ENCODE peak calls at places on chromosomes 13 and 19, in seven cellular contexts. One of them, this sample, is unnamed.

GRCh38 chr19:42512743-42513304 is 15.5 kb downstream of the CEACAM1 start:
- DNase-seq in Peyer's patch: peak; percentile 40
- DNase-seq in pancreas: no peak
- DNase-seq in fibroblast of lung: no peak
- DNase-seq in thoracic aorta: no peak
- DNase-seq in colonic mucosa: no peak
- DNase-seq in upper lobe of right lung: no peak
- DNase-seq in this sample: no peak

GRCh38 chr13:45713721-45714120 is 11.6 kb downstream of the CBY2 start:
- DNase-seq in Peyer's patch: no peak
- DNase-seq in thoracic aorta: no peak
- DNase-seq in upper lobe of right lung: no peak
- DNase-seq in pancreas: no peak
- DNase-seq in fibroblast of lung: no peak
- DNase-seq in colonic mucosa: no peak
- DNase-seq in this sample: no peak

GRCh38 chr13:99388334-99388923 is 81.2 kb upstream of the GPR183 start:
- DNase-seq in pancreas: no peak
- DNase-seq in fibroblast of lung: no peak
- DNase-seq in colonic mucosa: peak; percentile 6
- DNase-seq in thoracic aorta: no peak
- DNase-seq in Peyer's patch: peak; percentile 13
- DNase-seq in upper lobe of right lung: no peak
- DNase-seq in this sample: no peak

GRCh38 chr19:5782322-5782721 is 2.2 kb downstream of the PRR22 start:
- DNase-seq in upper lobe of right lung: no peak
- DNase-seq in colonic mucosa: no peak
- DNase-seq in fibroblast of lung: no peak
- DNase-seq in pancreas: no peak
- DNase-seq in Peyer's patch: no peak
- DNase-seq in thoracic aorta: no peak
- DNase-seq in this sample: no peak

GRCh38 chr19:8877854-8878705 is 45.9 kb downstream of the MBD3L1 start:
- DNase-seq in colonic mucosa: no peak
- DNase-seq in Peyer's patch: no peak
- DNase-seq in upper lobe of right lung: no peak
- DNase-seq in fibroblast of lung: no peak
- DNase-seq in thoracic aorta: no peak
- DNase-seq in pancreas: no peak
- DNase-seq in this sample: no peak

GRCh38 chr13:110648155-110648819 is 32.9 kb downstream of the NAXD start:
- DNase-seq in pancreas: no peak
- DNase-seq in colonic mucosa: peak; percentile 11
- DNase-seq in fibroblast of lung: no peak
- DNase-seq in thoracic aorta: no peak
- DNase-seq in upper lobe of right lung: no peak
- DNase-seq in Peyer's patch: no peak
- DNase-seq in this sample: no peak

GRCh38 chr19:1967087-1967608 is 26.2 kb downstream of the CSNK1G2 start:
- DNase-seq in Peyer's patch: no peak
- DNase-seq in pancreas: no peak
- DNase-seq in upper lobe of right lung: no peak
- DNase-seq in thoracic aorta: no peak
- DNase-seq in fibroblast of lung: no peak
- DNase-seq in colonic mucosa: no peak
- DNase-seq in this sample: no peak

GRCh38 chr19:48121066-48121465 is 10.4 kb upstream of the PLA2G4C start:
- DNase-seq in thoracic aorta: no peak
- DNase-seq in colonic mucosa: no peak
- DNase-seq in fibroblast of lung: no peak
- DNase-seq in pancreas: no peak
- DNase-seq in Peyer's patch: no peak
- DNase-seq in upper lobe of right lung: no peak
- DNase-seq in this sample: no peak

DNA sequence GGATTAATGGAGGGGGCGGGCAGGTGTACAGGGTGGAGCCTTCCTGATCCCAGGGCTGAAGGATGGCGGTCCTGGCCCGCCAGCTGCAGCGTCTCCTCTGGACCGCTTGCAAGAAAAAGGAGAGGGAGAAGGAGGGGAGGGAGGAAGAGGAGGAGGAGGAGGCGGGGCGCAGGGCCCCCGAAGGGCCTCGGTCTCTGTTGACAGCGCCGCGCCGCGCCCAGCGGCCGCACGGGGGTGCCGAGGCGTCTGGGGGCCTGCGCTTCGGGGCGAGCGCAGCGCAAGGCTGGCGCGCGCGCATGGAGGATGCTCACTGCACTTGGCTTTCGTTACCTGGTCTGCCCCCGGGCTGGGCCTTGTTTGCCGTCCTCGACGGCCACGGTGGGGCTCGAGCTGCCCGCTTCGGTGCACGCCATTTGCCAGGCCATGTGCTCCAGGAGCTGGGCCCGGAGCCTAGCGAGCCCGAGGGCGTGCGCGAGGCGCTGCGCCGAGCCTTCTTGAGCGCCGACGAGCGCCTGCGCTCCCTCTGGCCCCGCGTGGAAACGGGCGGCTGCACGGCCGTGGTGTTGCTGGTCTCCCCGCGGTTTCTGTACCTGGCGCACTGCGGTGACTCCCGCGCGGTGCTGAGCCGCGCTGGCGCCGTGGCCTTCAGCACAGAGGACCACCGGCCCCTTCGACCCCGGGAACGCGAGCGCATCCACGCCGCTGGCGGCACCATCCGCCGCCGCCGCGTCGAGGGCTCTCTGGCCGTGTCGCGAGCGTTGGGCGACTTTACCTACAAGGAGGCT is at the start of gene PPM1N:
- DNase-seq in fibroblast of lung: no peak
- DNase-seq in thoracic aorta: no peak
- DNase-seq in Peyer's patch: peak; percentile 63
- DNase-seq in colonic mucosa: peak; percentile 47
- DNase-seq in upper lobe of right lung: peak; percentile 72
- DNase-seq in pancreas: peak; percentile 71
- DNase-seq in this sample: no peak
- TF ChIP-seq CTCF in fibroblast of lung: no peak
- TF ChIP-seq CTCF in thoracic aorta: no peak
- TF ChIP-seq CTCF in Peyer's patch: peak; percentile 21
- TF ChIP-seq CTCF in colonic mucosa: peak; percentile 12
- TF ChIP-seq CTCF in upper lobe of right lung: peak; percentile 9
- TF ChIP-seq CTCF in pancreas: no peak
- TF ChIP-seq CTCF in this sample: no peak

GRCh38 chr13:112905086-112905485 is 63.9 kb upstream of the MCF2L start:
- DNase-seq in fibroblast of lung: no peak
- DNase-seq in thoracic aorta: no peak
- DNase-seq in pancreas: no peak
- DNase-seq in colonic mucosa: no peak
- DNase-seq in Peyer's patch: no peak
- DNase-seq in upper lobe of right lung: no peak
- DNase-seq in this sample: no peak
- H3K27ac ChIP-seq in fibroblast of lung: no peak overlapping the region
- H3K27ac ChIP-seq in thoracic aorta: no peak overlapping the region
- H3K27ac ChIP-seq in pancreas: no peak overlapping the region
- H3K27ac ChIP-seq in colonic mucosa: no peak overlapping the region
- H3K27ac ChIP-seq in Peyer's patch: no peak overlapping the region
- H3K27ac ChIP-seq in upper lobe of right lung: no peak overlapping the region
- H3K27ac ChIP-seq in this sample: no peak overlapping the region

GRCh38 chr13:33235078-33235477 is 50.5 kb downstream of the STARD13 start:
- DNase-seq in fibroblast of lung: peak; percentile 65
- DNase-seq in pancreas: no peak
- DNase-seq in thoracic aorta: no peak
- DNase-seq in upper lobe of right lung: no peak
- DNase-seq in colonic mucosa: no peak
- DNase-seq in Peyer's patch: no peak
- DNase-seq in this sample: no peak
- H3K4me1 ChIP-seq in fibroblast of lung: peaks cover 48% of the 10 kb centered on the region
- H3K4me1 ChIP-seq in pancreas: peaks cover 15% of the 10 kb centered on the region
- H3K4me1 ChIP-seq in thoracic aorta: peaks cover 28% of the 10 kb centered on the region
- H3K4me1 ChIP-seq in upper lobe of right lung: peaks cover 19% of the 10 kb centered on the region
- H3K4me1 ChIP-seq in colonic mucosa: no peaks in the 10 kb centered on the region
- H3K4me1 ChIP-seq in Peyer's patch: no peaks in the 10 kb centered on the region
- H3K4me1 ChIP-seq in this sample: no peaks in the 10 kb centered on the region

GRCh38 chr19:56351208-56351607 is 36.6 kb upstream of the ZSCAN5A start:
- DNase-seq in upper lobe of right lung: no peak
- DNase-seq in Peyer's patch: no peak
- DNase-seq in fibroblast of lung: no peak
- DNase-seq in colonic mucosa: no peak
- DNase-seq in thoracic aorta: no peak
- DNase-seq in pancreas: no peak
- DNase-seq in this sample: no peak

GRCh38 chr19:56347163-56347778 is 32.6 kb upstream of the ZSCAN5A start:
- DNase-seq in upper lobe of right lung: no peak
- DNase-seq in fibroblast of lung: no peak
- DNase-seq in Peyer's patch: no peak
- DNase-seq in pancreas: no peak
- DNase-seq in colonic mucosa: no peak
- DNase-seq in thoracic aorta: no peak
- DNase-seq in this sample: no peak

GRCh38 chr19:56350416-56351045 is 35.9 kb upstream of the ZSCAN5A start:
- DNase-seq in fibroblast of lung: peak; percentile 23
- DNase-seq in upper lobe of right lung: no peak
- DNase-seq in colonic mucosa: peak; percentile 49
- DNase-seq in Peyer's patch: peak; percentile 63
- DNase-seq in thoracic aorta: no peak
- DNase-seq in pancreas: no peak
- DNase-seq in this sample: peak; percentile 24

GRCh38 chr19:56348289-56348877 is 33.7 kb upstream of the ZSCAN5A start:
- DNase-seq in thoracic aorta: no peak
- DNase-seq in fibroblast of lung: no peak
- DNase-seq in pancreas: no peak
- DNase-seq in Peyer's patch: no peak
- DNase-seq in upper lobe of right lung: no peak
- DNase-seq in colonic mucosa: no peak
- DNase-seq in this sample: no peak
- TF ChIP-seq CTCF in thoracic aorta: no peak
- TF ChIP-seq CTCF in fibroblast of lung: peak; percentile 12
- TF ChIP-seq CTCF in pancreas: no peak
- TF ChIP-seq CTCF in Peyer's patch: peak; percentile 16
- TF ChIP-seq CTCF in upper lobe of right lung: peak; percentile 21
- TF ChIP-seq CTCF in colonic mucosa: no peak
- TF ChIP-seq CTCF in this sample: no peak